ENCODE peak calls at places on chromosomes 11 and 22, in four cellular contexts. One of them, this sample, is unnamed.

GRCh38 chr11:115220423-115220822 is 283.8 kb downstream of the CADM1 start:
- DNase-seq in neural progenitor cell: no peak
- DNase-seq in activated CD4-positive, alpha-beta T cell treated with anti-CD3 and anti-CD28 coated beads, Interleukin-2, amount 50 U/mL, for 1 hour: no peak
- DNase-seq in uterus: no peak
- DNase-seq in this sample: no peak

GRCh38 chr22:44365196-44365802 is 52.5 kb upstream of the SHISAL1 start:
- DNase-seq in uterus: no peak
- DNase-seq in neural progenitor cell: no peak
- DNase-seq in activated CD4-positive, alpha-beta T cell treated with anti-CD3 and anti-CD28 coated beads, Interleukin-2, amount 50 U/mL, for 1 hour: no peak
- DNase-seq in this sample: no peak

GRCh38 chr22:17267661-17268330 is 48.6 kb upstream of the ADA2 start:
- DNase-seq in neural progenitor cell: no peak
- DNase-seq in uterus: no peak
- DNase-seq in activated CD4-positive, alpha-beta T cell treated with anti-CD3 and anti-CD28 coated beads, Interleukin-2, amount 50 U/mL, for 1 hour: no peak
- DNase-seq in this sample: no peak

GRCh38 chr11:129702410-129703390 is 112.9 kb upstream of the TMEM45B start:
- DNase-seq in activated CD4-positive, alpha-beta T cell treated with anti-CD3 and anti-CD28 coated beads, Interleukin-2, amount 50 U/mL, for 1 hour: no peak
- DNase-seq in uterus: no peak
- DNase-seq in neural progenitor cell: no peak
- DNase-seq in this sample: no peak

GRCh38 chr11:80309301-80309700 is 868.5 kb upstream of the TENM4 start:
- DNase-seq in neural progenitor cell: no peak
- DNase-seq in activated CD4-positive, alpha-beta T cell treated with anti-CD3 and anti-CD28 coated beads, Interleukin-2, amount 50 U/mL, for 1 hour: no peak
- DNase-seq in uterus: no peak
- DNase-seq in this sample: no peak

GRCh38 chr11:69065136-69065710 is 16.5 kb downstream of the TPCN2 start:
- DNase-seq in neural progenitor cell: no peak
- DNase-seq in activated CD4-positive, alpha-beta T cell treated with anti-CD3 and anti-CD28 coated beads, Interleukin-2, amount 50 U/mL, for 1 hour: no peak
- DNase-seq in uterus: no peak
- DNase-seq in this sample: no peak

GRCh38 chr11:6319879-6320410 is 356 bp downstream of the CAVIN3 start:
- DNase-seq in uterus: peak; percentile 92
- DNase-seq in neural progenitor cell: peak; percentile 80
- DNase-seq in activated CD4-positive, alpha-beta T cell treated with anti-CD3 and anti-CD28 coated beads, Interleukin-2, amount 50 U/mL, for 1 hour: no peak
- DNase-seq in this sample: peak; percentile 89

GRCh38 chr11:130247289-130247688 is 67.4 kb downstream of the ZBTB44 start:
- DNase-seq in neural progenitor cell: no peak
- DNase-seq in activated CD4-positive, alpha-beta T cell treated with anti-CD3 and anti-CD28 coated beads, Interleukin-2, amount 50 U/mL, for 1 hour: no peak
- DNase-seq in uterus: no peak
- DNase-seq in this sample: peak; percentile 17

GRCh38 chr22:39773976-39774539 is 119.5 kb downstream of the ENTHD1 start:
- DNase-seq in uterus: no peak
- DNase-seq in activated CD4-positive, alpha-beta T cell treated with anti-CD3 and anti-CD28 coated beads, Interleukin-2, amount 50 U/mL, for 1 hour: peak; percentile 7
- DNase-seq in neural progenitor cell: no peak
- DNase-seq in this sample: no peak

GRCh38 chr22:44037519-44038370 is 13.6 kb downstream of the PARVB start:
- DNase-seq in uterus: peak; percentile 63
- DNase-seq in neural progenitor cell: no peak
- DNase-seq in activated CD4-positive, alpha-beta T cell treated with anti-CD3 and anti-CD28 coated beads, Interleukin-2, amount 50 U/mL, for 1 hour: no peak
- DNase-seq in this sample: no peak

GRCh38 chr22:46084943-46085830 is 65.1 kb upstream of the PPARA start:
- DNase-seq in activated CD4-positive, alpha-beta T cell treated with anti-CD3 and anti-CD28 coated beads, Interleukin-2, amount 50 U/mL, for 1 hour: no peak
- DNase-seq in uterus: peak; percentile 92
- DNase-seq in neural progenitor cell: no peak
- DNase-seq in this sample: no peak

GRCh38 chr11:72303179-72303578 is 59.2 kb upstream of the PHOX2A start:
- DNase-seq in uterus: no peak
- DNase-seq in activated CD4-positive, alpha-beta T cell treated with anti-CD3 and anti-CD28 coated beads, Interleukin-2, amount 50 U/mL, for 1 hour: no peak
- DNase-seq in neural progenitor cell: no peak
- DNase-seq in this sample: no peak

GRCh38 chr11:118660646-118661424 is 18.6 kb downstream of the TREH start:
- DNase-seq in uterus: no peak
- DNase-seq in neural progenitor cell: no peak
- DNase-seq in activated CD4-positive, alpha-beta T cell treated with anti-CD3 and anti-CD28 coated beads, Interleukin-2, amount 50 U/mL, for 1 hour: no peak
- DNase-seq in this sample: no peak

GRCh38 chr11:122808494-122808893 is 29.8 kb upstream of the CRTAM start:
- DNase-seq in neural progenitor cell: no peak
- DNase-seq in activated CD4-positive, alpha-beta T cell treated with anti-CD3 and anti-CD28 coated beads, Interleukin-2, amount 50 U/mL, for 1 hour: no peak
- DNase-seq in uterus: peak; percentile 39
- DNase-seq in this sample: no peak

GRCh38 chr11:103281301-103281700 is 172.1 kb downstream of the DYNC2H1 start:
- DNase-seq in activated CD4-positive, alpha-beta T cell treated with anti-CD3 and anti-CD28 coated beads, Interleukin-2, amount 50 U/mL, for 1 hour: no peak
- DNase-seq in uterus: no peak
- DNase-seq in neural progenitor cell: no peak
- DNase-seq in this sample: no peak

GRCh38 chr11:8192016-8192895 is 23.4 kb upstream of the RIC3 start:
- DNase-seq in activated CD4-positive, alpha-beta T cell treated with anti-CD3 and anti-CD28 coated beads, Interleukin-2, amount 50 U/mL, for 1 hour: peak; percentile 41
- DNase-seq in uterus: peak; percentile 39
- DNase-seq in neural progenitor cell: peak; percentile 89
- DNase-seq in this sample: peak; percentile 77

GRCh38 chr22:38758276-38758945 is 2.6 kb upstream of the SUN2 start:
- DNase-seq in uterus: no peak
- DNase-seq in activated CD4-positive, alpha-beta T cell treated with anti-CD3 and anti-CD28 coated beads, Interleukin-2, amount 50 U/mL, for 1 hour: peak; percentile 75
- DNase-seq in neural progenitor cell: no peak
- DNase-seq in this sample: no peak

GRCh38 chr22:16932577-16932976 is 75.4 kb downstream of the GAB4 start:
- DNase-seq in activated CD4-positive, alpha-beta T cell treated with anti-CD3 and anti-CD28 coated beads, Interleukin-2, amount 50 U/mL, for 1 hour: no peak
- DNase-seq in neural progenitor cell: no peak
- DNase-seq in uterus: no peak
- DNase-seq in this sample: no peak

GRCh38 chr22:30314918-30315317 is 11.8 kb downstream of the TBC1D10A start:
- DNase-seq in neural progenitor cell: no peak
- DNase-seq in activated CD4-positive, alpha-beta T cell treated with anti-CD3 and anti-CD28 coated beads, Interleukin-2, amount 50 U/mL, for 1 hour: peak; percentile 35
- DNase-seq in uterus: no peak
- DNase-seq in this sample: no peak

GRCh38 chr22:42367980-42368378 is 64.2 kb downstream of the NFAM1 start:
- DNase-seq in uterus: no peak
- DNase-seq in activated CD4-positive, alpha-beta T cell treated with anti-CD3 and anti-CD28 coated beads, Interleukin-2, amount 50 U/mL, for 1 hour: no peak
- DNase-seq in neural progenitor cell: no peak
- DNase-seq in this sample: no peak

GRCh38 chr11:133835258-133836075 is 9.8 kb downstream of the SPATA19 start:
- DNase-seq in uterus: no peak
- DNase-seq in neural progenitor cell: peak; percentile 82
- DNase-seq in activated CD4-positive, alpha-beta T cell treated with anti-CD3 and anti-CD28 coated beads, Interleukin-2, amount 50 U/mL, for 1 hour: peak; percentile 17
- DNase-seq in this sample: peak; percentile 79

GRCh38 chr11:72767203-72768062 is 15.2 kb upstream of the ARAP1 start:
- DNase-seq in neural progenitor cell: no peak
- DNase-seq in uterus: no peak
- DNase-seq in activated CD4-positive, alpha-beta T cell treated with anti-CD3 and anti-CD28 coated beads, Interleukin-2, amount 50 U/mL, for 1 hour: no peak
- DNase-seq in this sample: no peak

GRCh38 chr11:65445604-65446445 is 23.2 kb downstream of the NEAT1 start:
- DNase-seq in uterus: peak; percentile 36
- DNase-seq in activated CD4-positive, alpha-beta T cell treated with anti-CD3 and anti-CD28 coated beads, Interleukin-2, amount 50 U/mL, for 1 hour: no peak
- DNase-seq in neural progenitor cell: no peak
- DNase-seq in this sample: no peak

GRCh38 chr22:44870021-44870420 is 117.6 kb downstream of the ARHGAP8 start:
- DNase-seq in activated CD4-positive, alpha-beta T cell treated with anti-CD3 and anti-CD28 coated beads, Interleukin-2, amount 50 U/mL, for 1 hour: no peak
- DNase-seq in neural progenitor cell: peak; percentile 51
- DNase-seq in uterus: no peak
- DNase-seq in this sample: no peak

GRCh38 chr11:61336171-61336935 is 3.3 kb downstream of the TKFC start:
- DNase-seq in neural progenitor cell: peak; percentile 92
- DNase-seq in activated CD4-positive, alpha-beta T cell treated with anti-CD3 and anti-CD28 coated beads, Interleukin-2, amount 50 U/mL, for 1 hour: peak; percentile 76
- DNase-seq in uterus: peak; percentile 85
- DNase-seq in this sample: peak; percentile 89

GRCh38 chr11:127919206-127920000 is 668.0 kb downstream of the ETS1 start:
- DNase-seq in uterus: no peak
- DNase-seq in activated CD4-positive, alpha-beta T cell treated with anti-CD3 and anti-CD28 coated beads, Interleukin-2, amount 50 U/mL, for 1 hour: no peak
- DNase-seq in neural progenitor cell: no peak
- DNase-seq in this sample: no peak

GRCh38 chr11:72425053-72425980 is 9.0 kb downstream of the CLPB start:
- DNase-seq in neural progenitor cell: no peak
- DNase-seq in uterus: no peak
- DNase-seq in activated CD4-positive, alpha-beta T cell treated with anti-CD3 and anti-CD28 coated beads, Interleukin-2, amount 50 U/mL, for 1 hour: no peak
- DNase-seq in this sample: no peak

GRCh38 chr11:107770546-107770945 is 58.7 kb upstream of the SLN start:
- DNase-seq in uterus: no peak
- DNase-seq in neural progenitor cell: peak; percentile 13
- DNase-seq in activated CD4-positive, alpha-beta T cell treated with anti-CD3 and anti-CD28 coated beads, Interleukin-2, amount 50 U/mL, for 1 hour: no peak
- DNase-seq in this sample: no peak

GRCh38 chr11:7538466-7539454 is 25.0 kb downstream of the PPFIBP2 start:
- DNase-seq in uterus: no peak
- DNase-seq in activated CD4-positive, alpha-beta T cell treated with anti-CD3 and anti-CD28 coated beads, Interleukin-2, amount 50 U/mL, for 1 hour: no peak
- DNase-seq in neural progenitor cell: peak; percentile 25
- DNase-seq in this sample: no peak

GRCh38 chr11:117716652-117717440 is 80.2 kb downstream of the DSCAML1 start:
- DNase-seq in neural progenitor cell: no peak
- DNase-seq in activated CD4-positive, alpha-beta T cell treated with anti-CD3 and anti-CD28 coated beads, Interleukin-2, amount 50 U/mL, for 1 hour: no peak
- DNase-seq in uterus: no peak
- DNase-seq in this sample: no peak

GRCh38 chr11:45658292-45658991 is 7.0 kb downstream of the CHST1 start:
- DNase-seq in neural progenitor cell: peak; percentile 66
- DNase-seq in uterus: peak; percentile 51
- DNase-seq in activated CD4-positive, alpha-beta T cell treated with anti-CD3 and anti-CD28 coated beads, Interleukin-2, amount 50 U/mL, for 1 hour: no peak
- DNase-seq in this sample: no peak

GRCh38 chr11:11849127-11849746 is 7.5 kb downstream of the USP47 start:
- DNase-seq in neural progenitor cell: peak; percentile 79
- DNase-seq in activated CD4-positive, alpha-beta T cell treated with anti-CD3 and anti-CD28 coated beads, Interleukin-2, amount 50 U/mL, for 1 hour: peak; percentile 60
- DNase-seq in uterus: peak; percentile 36
- DNase-seq in this sample: peak; percentile 55

GRCh38 chr11:118328745-118329144 is 13.8 kb downstream of the CD3D start:
- DNase-seq in uterus: no peak
- DNase-seq in neural progenitor cell: no peak
- DNase-seq in activated CD4-positive, alpha-beta T cell treated with anti-CD3 and anti-CD28 coated beads, Interleukin-2, amount 50 U/mL, for 1 hour: no peak
- DNase-seq in this sample: no peak

GRCh38 chr11:8004008-8004407 is 16.9 kb downstream of the EIF3F start:
- DNase-seq in neural progenitor cell: no peak
- DNase-seq in activated CD4-positive, alpha-beta T cell treated with anti-CD3 and anti-CD28 coated beads, Interleukin-2, amount 50 U/mL, for 1 hour: no peak
- DNase-seq in uterus: no peak
- DNase-seq in this sample: no peak

GRCh38 chr11:117819096-117820040 is 5.2 kb downstream of the FXYD2 start:
- DNase-seq in uterus: peak; percentile 75
- DNase-seq in activated CD4-positive, alpha-beta T cell treated with anti-CD3 and anti-CD28 coated beads, Interleukin-2, amount 50 U/mL, for 1 hour: no peak
- DNase-seq in neural progenitor cell: peak; percentile 83
- DNase-seq in this sample: peak; percentile 84

GRCh38 chr22:19917389-19918138 is 24.0 kb upstream of the COMT start:
- DNase-seq in activated CD4-positive, alpha-beta T cell treated with anti-CD3 and anti-CD28 coated beads, Interleukin-2, amount 50 U/mL, for 1 hour: no peak
- DNase-seq in uterus: no peak
- DNase-seq in neural progenitor cell: no peak
- DNase-seq in this sample: no peak

GRCh38 chr22:32205974-32206773 is 1.3 kb upstream of the RFPL2 start:
- DNase-seq in neural progenitor cell: peak; percentile 45
- DNase-seq in uterus: no peak
- DNase-seq in activated CD4-positive, alpha-beta T cell treated with anti-CD3 and anti-CD28 coated beads, Interleukin-2, amount 50 U/mL, for 1 hour: no peak
- DNase-seq in this sample: no peak